ENCODE peak calls at places on chromosomes 16 and 17, in five cellular contexts. Q is right lobe of liver; V is AG10803; Y is Daoy; F is activated CD4-positive, CD25-positive, alpha-beta regulatory T cell. E is an unnamed sample.

GRCh38 chr16:27827765-27828164 is 235.7 kb downstream of the GSG1L start:
- DNase-seq in Q (no peak), V (no peak), Y (no peak), F (no peak), E (no peak)

GRCh38 chr16:27316038-27316680 is 2.4 kb downstream of the IL4R start:
- DNase-seq in Q (no peak), V (no peak), Y (no peak), F (no peak), E (no peak)

GRCh38 chr16:86756882-86757703 is 178.7 kb downstream of the FOXL1 start:
- DNase-seq in Q (no peak), V (no peak), Y (no peak), F (no peak), E (no peak)

GRCh38 chr17:32621612-32622312 is 135.0 kb downstream of the CDK5R1 start:
- DNase-seq in Q (no peak), V (peak), Y (peak), F (no peak), E (peak)

GRCh38 chr17:57876866-57877237 is 27.0 kb upstream of the MRPS23 start:
- DNase-seq in Q (no peak), V (no peak), Y (no peak), F (no peak), E (no peak)

GRCh38 chr17:17348872-17349723 is 45.9 kb downstream of the NT5M start:
- DNase-seq in Q (no peak), V (peak), Y (no peak), F (no peak), E (peak)

GRCh38 chr16:85238233-85238647 is 126.0 kb upstream of the CIBAR2 start:
- DNase-seq in Q (no peak), V (peak), Y (peak), F (no peak), E (peak)

GRCh38 chr17:40422990-40423611 is 5.4 kb upstream of the TOP2A start:
- DNase-seq in Q (no peak), V (no peak), Y (no peak), F (no peak), E (no peak)

GRCh38 chr17:27677191-27677590 is 46.2 kb downstream of the LGALS9 start:
- DNase-seq in Q (no peak), V (no peak), Y (no peak), F (no peak), E (no peak)

GRCh38 chr16:50684823-50685455 is 3.8 kb upstream of the SNX20 start:
- DNase-seq in Q (no peak), V (no peak), Y (no peak), F (no peak), E (no peak)

GRCh38 chr17:67733371-67733770 is 15.6 kb downstream of the NOL11 start:
- DNase-seq in Q (no peak), V (no peak), Y (no peak), F (no peak), E (no peak)

GRCh38 chr17:8713315-8713714 is 31.3 kb downstream of the CCDC42 start:
- DNase-seq in Q (no peak), V (no peak), Y (no peak), F (no peak), E (no peak)

E was measured in fibroblast of villous mesenchyme.